ENCODE peak calls at places on chromosomes 7 and 10, in ten cellular contexts. I is H54; J is activated CD4-positive, CD25-positive, alpha-beta regulatory T cell; R is GDM1; X is HS-5; U is left ventricle myocardium superior; P is stimulated activated CD4-positive, alpha-beta T cell treated with anti-CD3 and anti-CD28 coated beads, TNF-alpha, amount 100 ng/mL, for 48 hours; O is DMS 273 treated with DMSO at 0.1 percent for 48 hours; K is hippocampal formation; G is activated CD4-positive, alpha-beta T cell treated with anti-CD3 and anti-CD28 coated beads, Interleukin-2, amount 10 ng/mL, durations not matched to agents 7 days and 5 days. Z is an unnamed sample.
A peak's percentile ranks its signal among the peaks of the same experiment; 100 is the strongest.

GRCh38 chr7:130963349-130963748 is 229.3 kb upstream of the KLF14 start:
- DNase-seq in U (no peak), G (no peak), R (no peak), I (no peak), X (no peak), P (no peak), K (no peak), O (no peak), J (no peak), Z (no peak)

GRCh38 chr7:70797109-70797514 is 334.8 kb upstream of the GALNT17 start:
- DNase-seq in P (no peak), R (no peak), I (no peak), G (no peak), X (no peak), J (no peak), K (no peak), U (no peak), O (no peak), Z (no peak)

GRCh38 chr10:103278862-103279298 is 1.9 kb downstream of the INA start:
- DNase-seq in U (peak; percentile 67), R (no peak), G (peak; percentile 65), X (no peak), I (no peak), P (no peak), J (no peak), K (no peak), O (no peak), Z (no peak)

GRCh38 chr10:63641799-63642198 is 120.6 kb downstream of the REEP3 start:
- DNase-seq in J (no peak), X (no peak), G (no peak), O (no peak), R (no peak), I (no peak), U (no peak), K (no peak), P (no peak), Z (no peak)

GRCh38 chr10:132696204-132696603 is 89.7 kb downstream of the NKX6-2 start:
- DNase-seq in P (no peak), J (no peak), X (no peak), O (no peak), I (no peak), R (no peak), U (peak; percentile 12), G (no peak), K (no peak), Z (no peak)

GRCh38 chr10:34168429-34168828 is 646.7 kb downstream of the PARD3 start:
- DNase-seq in G (no peak), I (no peak), X (no peak), O (no peak), K (no peak), J (no peak), U (no peak), R (no peak), P (no peak), Z (no peak)

GRCh38 chr7:143381427-143382125 is 431 bp downstream of the ZYX start:
- DNase-seq in G (no peak), J (no peak), R (no peak), X (no peak), P (no peak), U (peak; percentile 87), O (peak; percentile 47), I (no peak), K (peak; percentile 52), Z (no peak)

GRCh38 chr7:156792611-156793010 is 100.4 kb downstream of the LMBR1 start:
- DNase-seq in I (no peak), G (no peak), O (no peak), P (no peak), X (no peak), R (no peak), K (no peak), U (peak; percentile 31), J (no peak), Z (no peak)

GRCh38 chr7:115230882-115231508 is 309.1 kb downstream of the MDFIC start:
- DNase-seq in G (no peak), R (no peak), U (no peak), I (peak; percentile 19), X (peak; percentile 82), K (no peak), O (peak; percentile 21), J (no peak), P (no peak), Z (no peak)

GRCh38 chr10:114869500-114869899 is 47.9 kb downstream of the FHIP2A start:
- DNase-seq in J (no peak), X (peak; percentile 64), U (no peak), G (no peak), I (no peak), R (no peak), O (no peak), P (no peak), K (no peak), Z (no peak)

GRCh38 chr7:77867208-77867915 is 68.8 kb downstream of the PHTF2 start:
- DNase-seq in X (peak; percentile 35), I (no peak), G (no peak), O (no peak), R (no peak), U (no peak), K (no peak), J (no peak), P (no peak), Z (no peak)

GRCh38 chr10:117926491-117926890 is 120.2 kb downstream of the RAB11FIP2 start:
- DNase-seq in U (no peak), X (no peak), R (no peak), G (no peak), J (no peak), O (no peak), I (no peak), P (no peak), K (no peak), Z (no peak)

GRCh38 chr10:29634764-29635625 is at the start of gene SVIL:
- DNase-seq in G (no peak), J (no peak), X (no peak), R (no peak), O (no peak), P (no peak), I (no peak), U (peak; percentile 77), K (no peak), Z (no peak)

GRCh38 chr10:23918090-23918704 is 290.7 kb upstream of the KIAA1217 start:
- DNase-seq in J (no peak), U (no peak), I (no peak), K (no peak), G (no peak), O (peak; percentile 8), X (no peak), R (no peak), P (no peak), Z (no peak)

GRCh38 chr10:103549349-103549685 is 55.8 kb downstream of the NEURL1 start:
- DNase-seq in P (no peak), K (no peak), O (no peak), J (no peak), I (no peak), U (no peak), X (no peak), R (no peak), G (no peak), Z (no peak)

GRCh38 chr10:128763588-128763987 is 637.4 kb upstream of the MKI67 start:
- DNase-seq in P (no peak), K (no peak), U (no peak), X (no peak), J (no peak), G (no peak), O (no peak), R (no peak), I (no peak), Z (no peak)

GRCh38 chr7:148299335-148299734 is 291.2 kb upstream of the C7orf33 start:
- DNase-seq in O (no peak), X (no peak), I (no peak), R (no peak), P (no peak), G (no peak), K (no peak), J (no peak), U (no peak), Z (no peak)

GRCh38 chr10:112374724-112375541 is 1.0 kb downstream of the ACSL5 start:
- DNase-seq in R (peak; percentile 12), I (no peak), P (no peak), O (no peak), G (peak; percentile 25), K (no peak), X (no peak), U (no peak), J (no peak), Z (no peak)

GRCh38 chr10:49614242-49615198 is 683 bp downstream of the CHAT start:
- DNase-seq in K (no peak), X (no peak), O (no peak), G (no peak), U (no peak), P (no peak), R (no peak), J (no peak), I (no peak), Z (no peak)

GRCh38 chr10:85319150-85319549 is 990.8 kb downstream of the CCSER2 start:
- DNase-seq in K (peak; percentile 40), O (no peak), J (no peak), R (no peak), I (no peak), X (no peak), U (no peak), P (no peak), G (no peak), Z (no peak)

GRCh38 chr10:101777857-101778145 is 1.9 kb upstream of the FGF8 start:
- DNase-seq in G (no peak), R (no peak), X (no peak), K (no peak), O (no peak), P (no peak), I (peak; percentile 60), U (no peak), J (no peak), Z (no peak)

GRCh38 chr10:130022501-130023299 is 58.6 kb upstream of the EBF3 start:
- DNase-seq in O (no peak), J (no peak), I (peak; percentile 75), U (no peak), X (peak; percentile 76), K (no peak), G (no peak), P (no peak), R (no peak), Z (no peak)

GRCh38 chr10:32189400-32190084 is 133.3 kb upstream of the KIF5B start:
- DNase-seq in I (no peak), R (no peak), X (no peak), G (no peak), O (no peak), P (no peak), K (no peak), J (no peak), U (no peak), Z (no peak)

GRCh38 chr7:110157631-110158362 is 933.1 kb upstream of the LRRN3 start:
- DNase-seq in J (no peak), U (no peak), X (no peak), K (no peak), I (no peak), R (no peak), P (no peak), O (no peak), G (no peak), Z (no peak)

GRCh38 chr10:23439920-23440875 is 1.3 kb downstream of the OTUD1 start:
- DNase-seq in O (no peak), I (no peak), P (no peak), X (no peak), K (no peak), G (peak; percentile 15), R (no peak), U (peak; percentile 43), J (peak; percentile 11), Z (no peak)

GRCh38 chr7:44307301-44307900 is 18.0 kb downstream of the CAMK2B start:
- DNase-seq in X (peak; percentile 24), U (peak; percentile 72), O (peak; percentile 67), J (no peak), K (no peak), R (peak; percentile 12), I (peak; percentile 93), P (no peak), G (peak; percentile 6), Z (no peak)

GRCh38 chr7:44615149-44615611 is 8.8 kb downstream of the OGDH start:
- DNase-seq in X (no peak), R (no peak), O (no peak), P (no peak), J (no peak), U (peak; percentile 58), G (no peak), K (no peak), I (peak; percentile 70), Z (no peak)

GRCh38 chr10:125149278-125150047 is 10.9 kb downstream of the CTBP2 start:
- DNase-seq in J (no peak), X (no peak), R (no peak), K (no peak), P (no peak), I (peak; percentile 44), G (no peak), U (peak; percentile 62), O (no peak), Z (no peak)

Z was measured in stimulated activated CD8-positive, alpha-beta memory T cell treated with anti-CD3 and anti-CD28 coated beads, Interleukin-7, amount 100 ng/mL, for 48 hours.